ENCODE peak calls at places on chromosomes 4 and X, in seven cellular contexts. One of them, this sample, is unnamed.

GRCh38 chr4:141891260-141892120 is 255.1 kb downstream of the IL15 start:
- DNase-seq in adipocyte: no peak
- DNase-seq in KG1: no peak
- DNase-seq in GM04504: no peak
- DNase-seq in M059J: no peak
- DNase-seq in NCI-H526: no peak
- DNase-seq in adrenal gland: no peak
- DNase-seq in this sample: no peak

GRCh38 chrX:1484638-1485019 is 31.9 kb upstream of the ASMTL start:
- DNase-seq in adipocyte: no peak
- DNase-seq in KG1: no peak
- DNase-seq in GM04504: no peak
- DNase-seq in M059J: no peak
- DNase-seq in NCI-H526: no peak
- DNase-seq in adrenal gland: no peak
- DNase-seq in this sample: no peak

GRCh38 chr4:78691333-78691732 is 84.8 kb upstream of the BMP2K start:
- DNase-seq in adipocyte: peak
- DNase-seq in KG1: no peak
- DNase-seq in GM04504: no peak
- DNase-seq in M059J: no peak
- DNase-seq in NCI-H526: no peak
- DNase-seq in adrenal gland: no peak
- DNase-seq in this sample: no peak

GRCh38 chrX:24294619-24295018 is 19.2 kb downstream of the SUPT20HL2 start:
- DNase-seq in adipocyte: peak
- DNase-seq in KG1: no peak
- DNase-seq in GM04504: no peak
- DNase-seq in M059J: peak
- DNase-seq in NCI-H526: peak
- DNase-seq in adrenal gland: no peak
- DNase-seq in this sample: no peak

GRCh38 chr4:182346675-182347375 is 103.6 kb downstream of the TENM3 start:
- DNase-seq in adipocyte: no peak
- DNase-seq in KG1: no peak
- DNase-seq in GM04504: no peak
- DNase-seq in M059J: no peak
- DNase-seq in NCI-H526: no peak
- DNase-seq in adrenal gland: no peak
- DNase-seq in this sample: no peak

GRCh38 chr4:122884504-122884903 is 37.9 kb downstream of the NUDT6 start:
- DNase-seq in adipocyte: peak
- DNase-seq in KG1: no peak
- DNase-seq in GM04504: no peak
- DNase-seq in M059J: no peak
- DNase-seq in NCI-H526: no peak
- DNase-seq in adrenal gland: no peak
- DNase-seq in this sample: peak

GRCh38 chr4:147736458-147736857 is 4.6 kb downstream of the ARHGAP10 start:
- DNase-seq in adipocyte: peak
- DNase-seq in KG1: no peak
- DNase-seq in GM04504: no peak
- DNase-seq in M059J: peak
- DNase-seq in NCI-H526: no peak
- DNase-seq in adrenal gland: no peak
- DNase-seq in this sample: peak

GRCh38 chrX:1591863-1592127 is 391 bp downstream of the AKAP17A start:
- DNase-seq in adipocyte: no peak
- DNase-seq in KG1: no peak
- DNase-seq in GM04504: no peak
- DNase-seq in M059J: no peak
- DNase-seq in NCI-H526: no peak
- DNase-seq in adrenal gland: no peak
- DNase-seq in this sample: no peak

GRCh38 chr4:41413670-41414069 is 124.3 kb upstream of the LIMCH1 start:
- DNase-seq in adipocyte: no peak
- DNase-seq in KG1: no peak
- DNase-seq in GM04504: no peak
- DNase-seq in M059J: peak
- DNase-seq in NCI-H526: no peak
- DNase-seq in adrenal gland: no peak
- DNase-seq in this sample: no peak

GRCh38 chr4:118139241-118139640 is 105.0 kb downstream of the NDST3 start:
- DNase-seq in adipocyte: no peak
- DNase-seq in KG1: no peak
- DNase-seq in GM04504: no peak
- DNase-seq in M059J: no peak
- DNase-seq in NCI-H526: no peak
- DNase-seq in adrenal gland: no peak
- DNase-seq in this sample: no peak

GRCh38 chrX:153901753-153902140 is 2.7 kb upstream of the AVPR2 start:
- DNase-seq in adipocyte: no peak
- DNase-seq in KG1: no peak
- DNase-seq in GM04504: no peak
- DNase-seq in M059J: peak
- DNase-seq in NCI-H526: no peak
- DNase-seq in adrenal gland: no peak
- DNase-seq in this sample: no peak

GRCh38 chrX:123424546-123424945 is 240.5 kb downstream of the GRIA3 start:
- DNase-seq in adipocyte: peak
- DNase-seq in KG1: no peak
- DNase-seq in GM04504: peak
- DNase-seq in M059J: peak
- DNase-seq in NCI-H526: no peak
- DNase-seq in adrenal gland: no peak
- DNase-seq in this sample: peak

GRCh38 chr4:24067781-24068193 is 177.9 kb upstream of the PPARGC1A start:
- DNase-seq in adipocyte: no peak
- DNase-seq in KG1: no peak
- DNase-seq in GM04504: no peak
- DNase-seq in M059J: peak
- DNase-seq in NCI-H526: no peak
- DNase-seq in adrenal gland: no peak
- DNase-seq in this sample: peak

GRCh38 chrX:134969726-134970125 is 21.1 kb upstream of the SMIM10 start:
- DNase-seq in adipocyte: peak
- DNase-seq in KG1: no peak
- DNase-seq in GM04504: peak
- DNase-seq in M059J: no peak
- DNase-seq in NCI-H526: no peak
- DNase-seq in adrenal gland: no peak
- DNase-seq in this sample: peak

GRCh38 chr4:8259743-8260430 is 9.7 kb upstream of the HTRA3 start:
- DNase-seq in adipocyte: no peak
- DNase-seq in KG1: no peak
- DNase-seq in GM04504: no peak
- DNase-seq in M059J: no peak
- DNase-seq in NCI-H526: no peak
- DNase-seq in adrenal gland: no peak
- DNase-seq in this sample: no peak

GRCh38 chrX:19867411-19867732 is 20.0 kb downstream of the SH3KBP1 start:
- DNase-seq in adipocyte: peak
- DNase-seq in KG1: no peak
- DNase-seq in GM04504: no peak
- DNase-seq in M059J: peak
- DNase-seq in NCI-H526: no peak
- DNase-seq in adrenal gland: no peak
- DNase-seq in this sample: peak

GRCh38 chr4:150323551-150324325 is 245.5 kb downstream of the DCLK2 start:
- DNase-seq in adipocyte: peak
- DNase-seq in KG1: no peak
- DNase-seq in GM04504: no peak
- DNase-seq in M059J: no peak
- DNase-seq in NCI-H526: no peak
- DNase-seq in adrenal gland: no peak
- DNase-seq in this sample: peak

GRCh38 chr4:2254665-2255500 is 7.0 kb downstream of the MXD4 start:
- DNase-seq in adipocyte: no peak
- DNase-seq in KG1: no peak
- DNase-seq in GM04504: no peak
- DNase-seq in M059J: no peak
- DNase-seq in NCI-H526: no peak
- DNase-seq in adrenal gland: no peak
- DNase-seq in this sample: no peak

GRCh38 chr4:15883611-15884243 is 54.8 kb downstream of the FGFBP1 start:
- DNase-seq in adipocyte: no peak
- DNase-seq in KG1: no peak
- DNase-seq in GM04504: no peak
- DNase-seq in M059J: no peak
- DNase-seq in NCI-H526: no peak
- DNase-seq in adrenal gland: no peak
- DNase-seq in this sample: no peak

GRCh38 chr4:29051381-29051965 is 1668.7 kb upstream of the PCDH7 start:
- DNase-seq in adipocyte: peak
- DNase-seq in KG1: no peak
- DNase-seq in GM04504: no peak
- DNase-seq in M059J: no peak
- DNase-seq in NCI-H526: no peak
- DNase-seq in adrenal gland: no peak
- DNase-seq in this sample: no peak

This sample was measured in fibroblast of gingiva.